ENCODE peak calls at places on chromosomes 6 and 20, in six cellular contexts. One of them, this sample, is unnamed.

GRCh38 chr6:43496370-43497128 is 13.6 kb downstream of the LRRC73 start:
- DNase-seq in mesenchymal stem cell: peak
- DNase-seq in IMR-90: peak
- DNase-seq in H1: peak
- DNase-seq in neuronal stem cell: no peak
- DNase-seq in trophoblast cell: peak
- DNase-seq in this sample: peak

GRCh38 chr6:44285552-44286284 is 15.5 kb downstream of the TMEM151B start:
- DNase-seq in trophoblast cell: peak
- DNase-seq in H1: peak
- DNase-seq in mesenchymal stem cell: peak
- DNase-seq in IMR-90: peak
- DNase-seq in neuronal stem cell: no peak
- DNase-seq in this sample: no peak

GRCh38 chr6:50600280-50600679 is 113.0 kb upstream of the TFAP2D start:
- DNase-seq in trophoblast cell: no peak
- DNase-seq in H1: no peak
- DNase-seq in neuronal stem cell: no peak
- DNase-seq in mesenchymal stem cell: no peak
- DNase-seq in IMR-90: no peak
- DNase-seq in this sample: no peak

GRCh38 chr6:157898640-157899039 is 75.6 kb downstream of the SNX9 start:
- DNase-seq in mesenchymal stem cell: no peak
- DNase-seq in neuronal stem cell: no peak
- DNase-seq in trophoblast cell: no peak
- DNase-seq in H1: no peak
- DNase-seq in IMR-90: no peak
- DNase-seq in this sample: no peak

GRCh38 chr6:48037946-48038345 is 73.1 kb downstream of the PTCHD4 start:
- DNase-seq in mesenchymal stem cell: no peak
- DNase-seq in trophoblast cell: no peak
- DNase-seq in H1: no peak
- DNase-seq in IMR-90: no peak
- DNase-seq in neuronal stem cell: no peak
- DNase-seq in this sample: no peak

GRCh38 chr20:60695223-60695622 is 556.8 kb upstream of the CDH4 start:
- DNase-seq in H1: no peak
- DNase-seq in IMR-90: peak
- DNase-seq in trophoblast cell: no peak
- DNase-seq in neuronal stem cell: no peak
- DNase-seq in mesenchymal stem cell: peak
- DNase-seq in this sample: no peak

GRCh38 chr20:19895761-19896160 is 121.4 kb upstream of the NAA20 start:
- DNase-seq in neuronal stem cell: no peak
- DNase-seq in trophoblast cell: peak
- DNase-seq in mesenchymal stem cell: no peak
- DNase-seq in H1: no peak
- DNase-seq in IMR-90: no peak
- DNase-seq in this sample: no peak

GRCh38 chr6:169831450-169832246 is 80.2 kb downstream of the ERMARD start:
- DNase-seq in neuronal stem cell: peak
- DNase-seq in H1: peak
- DNase-seq in mesenchymal stem cell: peak
- DNase-seq in trophoblast cell: peak
- DNase-seq in IMR-90: peak
- DNase-seq in this sample: peak

GRCh38 chr6:26216015-26216885 is 129.0 kb downstream of the HFE start:
- DNase-seq in H1: no peak
- DNase-seq in neuronal stem cell: no peak
- DNase-seq in trophoblast cell: peak
- DNase-seq in IMR-90: peak
- DNase-seq in mesenchymal stem cell: peak
- DNase-seq in this sample: peak

GRCh38 chr6:152299336-152299735 is 337.8 kb downstream of the SYNE1 start:
- DNase-seq in neuronal stem cell: no peak
- DNase-seq in IMR-90: no peak
- DNase-seq in H1: no peak
- DNase-seq in mesenchymal stem cell: no peak
- DNase-seq in trophoblast cell: no peak
- DNase-seq in this sample: no peak

GRCh38 chr6:119467478-119468081 is 118.0 kb upstream of the MAN1A1 start:
- DNase-seq in H1: no peak
- DNase-seq in neuronal stem cell: no peak
- DNase-seq in trophoblast cell: no peak
- DNase-seq in IMR-90: peak
- DNase-seq in mesenchymal stem cell: peak
- DNase-seq in this sample: no peak

GRCh38 chr6:43870660-43871061 is 100.7 kb downstream of the VEGFA start:
- DNase-seq in trophoblast cell: no peak
- DNase-seq in IMR-90: peak
- DNase-seq in mesenchymal stem cell: no peak
- DNase-seq in neuronal stem cell: no peak
- DNase-seq in H1: no peak
- DNase-seq in this sample: no peak

GRCh38 chr6:117195728-117196127 is 69.6 kb upstream of the VGLL2 start:
- DNase-seq in neuronal stem cell: no peak
- DNase-seq in IMR-90: no peak
- DNase-seq in mesenchymal stem cell: no peak
- DNase-seq in H1: no peak
- DNase-seq in trophoblast cell: peak
- DNase-seq in this sample: no peak

GRCh38 chr6:146594495-146594894 is 4.3 kb upstream of the ADGB start:
- DNase-seq in IMR-90: no peak
- DNase-seq in H1: no peak
- DNase-seq in neuronal stem cell: no peak
- DNase-seq in mesenchymal stem cell: no peak
- DNase-seq in trophoblast cell: no peak
- DNase-seq in this sample: no peak

GRCh38 chr20:62952373-62953166 is at the start of gene SLC17A9:
- DNase-seq in IMR-90: peak
- DNase-seq in trophoblast cell: peak
- DNase-seq in neuronal stem cell: no peak
- DNase-seq in H1: peak
- DNase-seq in mesenchymal stem cell: peak
- DNase-seq in this sample: peak

GRCh38 chr6:99330159-99330558 is 19.3 kb downstream of the FAXC start:
- DNase-seq in trophoblast cell: peak
- DNase-seq in H1: no peak
- DNase-seq in IMR-90: peak
- DNase-seq in mesenchymal stem cell: peak
- DNase-seq in neuronal stem cell: peak
- DNase-seq in this sample: peak

GRCh38 chr6:43175676-43176422 is 4.8 kb downstream of the SRF start:
- DNase-seq in trophoblast cell: peak
- DNase-seq in mesenchymal stem cell: no peak
- DNase-seq in H1: no peak
- DNase-seq in neuronal stem cell: no peak
- DNase-seq in IMR-90: no peak
- DNase-seq in this sample: no peak

GRCh38 chr6:117555882-117556498 is 46.3 kb downstream of the GOPC start:
- DNase-seq in mesenchymal stem cell: peak
- DNase-seq in trophoblast cell: peak
- DNase-seq in H1: peak
- DNase-seq in IMR-90: peak
- DNase-seq in neuronal stem cell: no peak
- DNase-seq in this sample: no peak

GRCh38 chr20:18066421-18067333 is 9.0 kb upstream of the OVOL2 start:
- DNase-seq in H1: no peak
- DNase-seq in neuronal stem cell: no peak
- DNase-seq in IMR-90: no peak
- DNase-seq in trophoblast cell: no peak
- DNase-seq in mesenchymal stem cell: no peak
- DNase-seq in this sample: no peak

GRCh38 chr20:37808752-37809070 is 94.2 kb upstream of the VSTM2L start:
- DNase-seq in mesenchymal stem cell: no peak
- DNase-seq in IMR-90: no peak
- DNase-seq in neuronal stem cell: no peak
- DNase-seq in trophoblast cell: no peak
- DNase-seq in H1: no peak
- DNase-seq in this sample: no peak
- H2BK5ac ChIP-seq in mesenchymal stem cell: no peak
- H2BK5ac ChIP-seq in IMR-90: no peak
- H2BK5ac ChIP-seq in neuronal stem cell: no peak
- H2BK5ac ChIP-seq in trophoblast cell: no peak
- H2BK5ac ChIP-seq in H1: no peak
- H2BK5ac ChIP-seq in this sample: no peak

GRCh38 chr6:165245287-165245686 is 64.1 kb downstream of the C6orf118 start:
- DNase-seq in trophoblast cell: peak
- DNase-seq in H1: no peak
- DNase-seq in mesenchymal stem cell: peak
- DNase-seq in neuronal stem cell: no peak
- DNase-seq in IMR-90: peak
- DNase-seq in this sample: no peak
- H2AFZ ChIP-seq in trophoblast cell: no peak
- H2AFZ ChIP-seq in H1: peak
- H2AFZ ChIP-seq in mesenchymal stem cell: no peak
- H2AFZ ChIP-seq in neuronal stem cell: peak
- H2AFZ ChIP-seq in IMR-90: no peak
- H2AFZ ChIP-seq in this sample: no peak

GRCh38 chr6:45377041-45377554 is 636 bp downstream of the SUPT3H start:
- DNase-seq in IMR-90: peak
- DNase-seq in H1: no peak
- DNase-seq in mesenchymal stem cell: no peak
- DNase-seq in neuronal stem cell: no peak
- DNase-seq in trophoblast cell: peak
- DNase-seq in this sample: no peak

GRCh38 chr6:45376310-45377040 is 1.3 kb downstream of the SUPT3H start:
- DNase-seq in mesenchymal stem cell: peak
- DNase-seq in IMR-90: peak
- DNase-seq in H1: no peak
- DNase-seq in trophoblast cell: peak
- DNase-seq in neuronal stem cell: no peak
- DNase-seq in this sample: no peak

GRCh38 chr6:45377555-45378323 is at the start of gene SUPT3H:
- DNase-seq in H1: peak
- DNase-seq in trophoblast cell: peak
- DNase-seq in mesenchymal stem cell: peak
- DNase-seq in IMR-90: peak
- DNase-seq in neuronal stem cell: peak
- DNase-seq in this sample: peak

GRCh38 chr6:45375449-45375848 is 2.3 kb downstream of the SUPT3H start:
- DNase-seq in neuronal stem cell: no peak
- DNase-seq in mesenchymal stem cell: no peak
- DNase-seq in IMR-90: no peak
- DNase-seq in H1: no peak
- DNase-seq in trophoblast cell: no peak
- DNase-seq in this sample: no peak

DNA sequence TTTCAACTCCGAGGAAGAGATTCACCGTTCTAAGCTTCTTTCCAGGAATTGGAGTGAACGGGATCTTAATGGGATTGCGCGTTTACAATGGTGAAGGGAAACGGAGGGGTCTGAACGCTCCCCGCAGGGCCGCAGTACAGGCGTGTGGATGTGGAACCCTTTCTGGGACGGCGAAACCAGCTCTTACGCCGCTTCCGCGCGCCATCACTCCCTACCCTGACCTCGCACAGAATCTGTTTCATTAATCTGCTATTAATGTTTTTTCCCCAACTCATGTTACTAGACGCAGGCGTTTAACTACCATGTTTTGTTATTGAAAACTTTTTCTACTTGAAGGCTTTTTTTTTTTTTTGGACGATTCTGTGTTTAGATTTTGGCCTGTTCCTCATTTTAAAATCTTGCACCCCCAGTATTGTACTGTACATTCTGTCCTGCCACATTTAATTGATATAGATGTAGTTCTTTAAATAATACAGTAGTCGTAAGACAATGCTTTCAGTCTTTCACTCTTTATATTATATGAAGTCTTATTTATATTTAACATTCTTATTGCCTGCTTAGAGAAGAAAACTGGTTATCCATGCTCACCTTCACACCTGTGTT is 691 bp upstream of the SUPT3H start:
- DNase-seq in neuronal stem cell: no peak
- DNase-seq in H1: no peak
- DNase-seq in mesenchymal stem cell: no peak
- DNase-seq in IMR-90: no peak
- DNase-seq in trophoblast cell: no peak
- DNase-seq in this sample: no peak
- H4K8ac ChIP-seq in neuronal stem cell: no peak
- H4K8ac ChIP-seq in H1: peak
- H4K8ac ChIP-seq in mesenchymal stem cell: peak
- H4K8ac ChIP-seq in IMR-90: peak
- H4K8ac ChIP-seq in trophoblast cell: peak
- H4K8ac ChIP-seq in this sample: no peak

GRCh38 chr20:51889466-51889865 is 87.1 kb upstream of the SALL4 start:
- DNase-seq in trophoblast cell: peak
- DNase-seq in mesenchymal stem cell: no peak
- DNase-seq in neuronal stem cell: no peak
- DNase-seq in H1: no peak
- DNase-seq in IMR-90: no peak
- DNase-seq in this sample: no peak

GRCh38 chr20:51888186-51888790 is 86.0 kb upstream of the SALL4 start:
- DNase-seq in IMR-90: no peak
- DNase-seq in trophoblast cell: no peak
- DNase-seq in mesenchymal stem cell: no peak
- DNase-seq in H1: no peak
- DNase-seq in neuronal stem cell: peak
- DNase-seq in this sample: no peak

GRCh38 chr20:51884561-51884960 is 82.2 kb upstream of the SALL4 start:
- DNase-seq in trophoblast cell: no peak
- DNase-seq in neuronal stem cell: no peak
- DNase-seq in IMR-90: peak
- DNase-seq in mesenchymal stem cell: peak
- DNase-seq in H1: no peak
- DNase-seq in this sample: no peak

GRCh38 chr20:51886891-51887608 is 84.7 kb upstream of the SALL4 start:
- DNase-seq in trophoblast cell: no peak
- DNase-seq in IMR-90: no peak
- DNase-seq in neuronal stem cell: no peak
- DNase-seq in H1: no peak
- DNase-seq in mesenchymal stem cell: no peak
- DNase-seq in this sample: no peak

GRCh38 chr20:51886341-51886740 is 84.0 kb upstream of the SALL4 start:
- DNase-seq in mesenchymal stem cell: no peak
- DNase-seq in neuronal stem cell: no peak
- DNase-seq in IMR-90: no peak
- DNase-seq in H1: no peak
- DNase-seq in trophoblast cell: no peak
- DNase-seq in this sample: no peak
- H2BK5ac ChIP-seq in mesenchymal stem cell: no peak
- H2BK5ac ChIP-seq in neuronal stem cell: peak
- H2BK5ac ChIP-seq in IMR-90: no peak
- H2BK5ac ChIP-seq in H1: peak
- H2BK5ac ChIP-seq in trophoblast cell: no peak
- H2BK5ac ChIP-seq in this sample: no peak

DNA sequence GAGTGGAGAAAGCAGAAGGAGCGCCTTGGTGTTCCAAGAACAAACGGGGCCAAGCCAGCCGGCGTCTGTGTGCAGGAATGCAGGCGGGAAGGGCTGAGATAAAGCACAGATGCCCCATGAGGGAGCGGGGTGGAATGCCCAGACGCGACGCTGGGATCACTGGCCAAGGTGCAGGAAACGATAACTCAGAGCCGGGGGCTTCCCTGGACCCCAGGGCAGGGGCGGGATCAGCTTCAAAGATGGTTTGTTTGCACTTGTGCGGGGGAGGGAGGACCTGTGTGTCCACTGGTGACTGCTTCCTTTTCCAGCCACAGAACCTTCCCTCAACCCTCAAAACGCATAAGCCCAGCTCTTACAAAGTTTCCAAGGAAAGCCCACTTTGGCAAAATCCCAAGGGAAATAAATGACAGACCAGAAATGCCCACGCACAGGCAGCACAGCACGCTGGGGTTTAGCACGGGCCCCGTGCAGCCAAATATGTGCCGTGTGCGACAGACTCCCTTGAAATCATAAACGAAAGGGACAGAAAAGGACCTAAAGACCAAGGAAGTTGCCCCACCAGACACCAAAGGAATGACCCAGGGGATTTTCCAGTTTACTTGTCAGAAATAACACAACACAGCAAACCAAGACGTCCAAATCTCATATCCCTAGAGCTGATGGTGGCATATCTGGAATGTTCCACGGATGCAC is 113.9 kb downstream of the NFATC2 start:
- DNase-seq in mesenchymal stem cell: peak
- DNase-seq in neuronal stem cell: no peak
- DNase-seq in trophoblast cell: peak
- DNase-seq in IMR-90: peak
- DNase-seq in H1: no peak
- DNase-seq in this sample: no peak
- H2AFZ ChIP-seq in mesenchymal stem cell: no peak
- H2AFZ ChIP-seq in neuronal stem cell: no peak
- H2AFZ ChIP-seq in trophoblast cell: no peak
- H2AFZ ChIP-seq in IMR-90: no peak
- H2AFZ ChIP-seq in H1: no peak
- H2AFZ ChIP-seq in this sample: no peak

This sample was measured in H9.